ENCODE peak calls at places on chromosome 2, in six cellular contexts. J is mucosa of descending colon, N is ovary, K is psoas muscle, M is upper lobe of right lung, Z is A549. Y is an unnamed sample. For H3K4me1, the result is how much of the 10 kb centered on the place peaks cover.

GRCh38 chr2:24565537-24565936 is 74.5 kb downstream of the NCOA1 start:
- DNase-seq in Z (no peak), N (no peak), M (no peak), J (no peak), K (no peak), Y (no peak)

GRCh38 chr2:55718165-55719008 is 24.7 kb upstream of the PNPT1 start:
- DNase-seq in M (no peak), Z (peak), J (no peak), N (peak), K (no peak), Y (peak)

GRCh38 chr2:173991857-173992588 is 26.9 kb upstream of the SP3 start:
- DNase-seq in K (peak), Z (no peak), J (peak), N (no peak), M (no peak), Y (no peak)

GRCh38 chr2:47177042-47177565 is 22.0 kb upstream of the STPG4 start:
- DNase-seq in M (no peak), J (no peak), N (no peak), Z (no peak), K (no peak), Y (no peak)

GRCh38 chr2:7014201-7014640 is 97.0 kb downstream of the RNF144A start:
- DNase-seq in M (no peak), K (no peak), N (no peak), Z (no peak), J (no peak), Y (peak)

GRCh38 chr2:79993144-79993543 is 311.4 kb downstream of the LRRTM1 start:
- DNase-seq in M (no peak), J (no peak), N (no peak), K (no peak), Z (no peak), Y (peak)

GRCh38 chr2:100959225-100959880 is 42.7 kb upstream of the RPL31 start:
- DNase-seq in Z (no peak), J (no peak), M (no peak), N (no peak), K (no peak), Y (peak)

GRCh38 chr2:41378420-41378819 is 669.4 kb upstream of the PKDCC start:
- DNase-seq in J (no peak), K (peak), Z (no peak), N (no peak), M (no peak), Y (no peak)

GRCh38 chr2:223759569-223760430 is 77.6 kb downstream of the AP1S3 start:
- DNase-seq in Z (peak), K (no peak), N (no peak), J (no peak), M (no peak), Y (peak)

GRCh38 chr2:120802161-120802560 is 66.5 kb downstream of the GLI2 start:
- DNase-seq in K (no peak), M (no peak), Z (no peak), N (peak), J (no peak), Y (peak)

GRCh38 chr2:23386422-23387220 is 1.6 kb downstream of the KLHL29 start:
- DNase-seq in N (peak), M (peak), K (peak), Z (peak), J (peak), Y (peak)

GRCh38 chr2:53751728-53752127 is 15.9 kb upstream of the CHAC2 start:
- DNase-seq in Z (no peak), M (no peak), J (no peak), K (no peak), N (no peak), Y (peak)

GRCh38 chr2:158926478-158926948 is 41.9 kb upstream of the TANC1 start:
- DNase-seq in M (no peak), J (no peak), K (no peak), Z (no peak), N (no peak), Y (peak)

GRCh38 chr2:199148076-199148845 is 309.5 kb downstream of the SATB2 start:
- DNase-seq in M (no peak), K (no peak), J (no peak), N (no peak), Z (no peak), Y (no peak)

GRCh38 chr2:96927420-96928171 is 57.7 kb upstream of the SEMA4C start:
- DNase-seq in N (no peak), J (peak), K (peak), Z (no peak), M (peak), Y (peak)

GRCh38 chr2:166197446-166197845 is 69.6 kb upstream of the SCN1A start:
- DNase-seq in N (no peak), Z (no peak), K (no peak), J (no peak), M (no peak), Y (peak)

GRCh38 chr2:222893716-222894115 is 32.9 kb downstream of the ACSL3 start:
- DNase-seq in K (no peak), Z (no peak), J (no peak), N (no peak), M (no peak), Y (no peak)

GRCh38 chr2:133411857-133412256 is 156.4 kb downstream of the NCKAP5 start:
- DNase-seq in Z (no peak), J (no peak), M (no peak), K (no peak), N (no peak), Y (no peak)

GRCh38 chr2:101809656-101810055 is 112.1 kb downstream of the MAP4K4 start:
- DNase-seq in M (no peak), J (no peak), K (no peak), N (no peak), Z (no peak), Y (no peak)

GRCh38 chr2:27264253-27264752 is 1.5 kb upstream of the SLC30A3 start:
- DNase-seq in M (no peak), Z (no peak), J (no peak), N (no peak), K (no peak), Y (no peak)

GRCh38 chr2:46983065-46983801 is 67.6 kb upstream of the MCFD2 start:
- DNase-seq in J (no peak), N (no peak), M (no peak), K (no peak), Z (no peak), Y (peak)

GRCh38 chr2:134173338-134174016 is 80.4 kb upstream of the MGAT5 start:
- DNase-seq in J (no peak), N (no peak), Z (no peak), M (no peak), K (no peak), Y (no peak)

GRCh38 chr2:2542966-2543555 is 212.0 kb upstream of the MYT1L start:
- DNase-seq in K (no peak), M (no peak), Z (no peak), N (no peak), J (no peak), Y (no peak)

GRCh38 chr2:157971702-157972101 is 95.6 kb upstream of the ACVR1 start:
- DNase-seq in Z (no peak), K (no peak), J (no peak), M (no peak), N (no peak), Y (no peak)

GRCh38 chr2:184769038-184769437 is 170.7 kb downstream of the ZNF804A start:
- DNase-seq in Z (no peak), J (no peak), N (no peak), K (no peak), M (no peak), Y (peak)

GRCh38 chr2:235542728-235543125 is 48.9 kb downstream of the AGAP1 start:
- DNase-seq in M (no peak), N (no peak), K (no peak), Z (no peak), J (no peak), Y (no peak)

GRCh38 chr2:190535119-190535439 is 557 bp upstream of the NEMP2 start:
- DNase-seq in K (no peak), J (no peak), M (no peak), Z (no peak), N (no peak), Y (no peak)

GRCh38 chr2:175964195-175964594 is 37.9 kb downstream of the LNPK start:
- DNase-seq in N (no peak), M (no peak), Z (no peak), J (no peak), K (no peak), Y (no peak)

GRCh38 chr2:8252997-8253694 is 428.7 kb upstream of the ID2 start:
- DNase-seq in M (no peak), J (no peak), Z (no peak), N (no peak), K (peak), Y (no peak)

GRCh38 chr2:44100351-44100750 is 68.3 kb upstream of the PPM1B start:
- DNase-seq in K (peak), N (peak), Z (peak), M (no peak), J (peak), Y (peak)

GRCh38 chr2:226554726-226555125 is 244.9 kb downstream of the IRS1 start:
- DNase-seq in M (no peak), K (no peak), N (no peak), Z (no peak), J (no peak), Y (no peak)

GRCh38 chr2:136056077-136056688 is 61.8 kb downstream of the CXCR4 start:
- DNase-seq in K (no peak), N (no peak), J (no peak), Z (no peak), M (no peak), Y (no peak)

GRCh38 chr2:136057802-136058140 is 60.2 kb downstream of the CXCR4 start:
- DNase-seq in K (no peak), M (no peak), N (no peak), Z (no peak), J (no peak), Y (no peak)

GRCh38 chr2:136058951-136059530 is 58.9 kb downstream of the CXCR4 start:
- DNase-seq in K (no peak), Z (no peak), N (no peak), J (no peak), M (no peak), Y (no peak)

GRCh38 chr2:136057023-136057801 is 60.7 kb downstream of the CXCR4 start:
- DNase-seq in J (no peak), Z (no peak), N (no peak), K (no peak), M (no peak), Y (no peak)

DNA sequence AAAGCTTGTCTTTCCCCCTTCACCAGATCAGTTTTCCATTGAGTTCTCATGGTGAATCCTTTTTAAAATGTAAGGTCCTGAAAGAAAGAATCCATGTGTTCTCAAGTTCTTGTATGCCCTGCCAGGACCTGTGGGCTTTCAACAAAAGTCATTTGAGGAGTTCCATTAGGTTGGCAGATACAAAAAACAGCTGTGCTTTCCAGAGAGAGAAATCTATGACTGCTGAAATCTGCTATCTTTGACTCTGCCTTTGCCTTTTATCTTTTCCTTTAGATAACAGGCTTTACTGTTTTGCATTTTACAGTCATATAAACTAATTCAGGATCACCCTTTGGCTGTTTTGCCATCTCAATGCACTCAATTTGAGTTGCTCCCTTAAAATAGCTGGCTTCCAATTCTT is 59.7 kb downstream of the CXCR4 start:
- DNase-seq in J (no peak), N (no peak), Z (no peak), M (no peak), K (no peak), Y (no peak)
- H3K4me1 ChIP-seq in J (under half), N (under half), Z (under half), M (under half), K (under half), Y (under half)

GRCh38 chr2:108918941-108919341 is 70.1 kb downstream of the EDAR start:
- DNase-seq in K (no peak), M (peak), Z (no peak), J (no peak), N (no peak), Y (no peak)

GRCh38 chr2:108920686-108921085 is 68.3 kb downstream of the EDAR start:
- DNase-seq in K (no peak), M (no peak), J (no peak), N (no peak), Z (no peak), Y (no peak)

GRCh38 chr2:108918156-108918845 is 70.7 kb downstream of the EDAR start:
- DNase-seq in N (no peak), M (peak), J (no peak), Z (no peak), K (no peak), Y (no peak)

GRCh38 chr2:108921096-108922030 is 67.7 kb downstream of the EDAR start:
- DNase-seq in N (no peak), Z (no peak), J (no peak), K (no peak), M (peak), Y (no peak)

GRCh38 chr2:108919571-108920373 is 69.2 kb downstream of the EDAR start:
- DNase-seq in K (no peak), Z (no peak), M (peak), J (no peak), N (no peak), Y (no peak)
- H3K4me1 ChIP-seq in K (under half), Z (under half), M (under half), J (under half), N (under half), Y (under half)

GRCh38 chr2:20496477-20496876 is 49.6 kb downstream of the RHOB start:
- DNase-seq in N (no peak), M (no peak), J (no peak), K (no peak), Z (no peak), Y (no peak)
- H3K4me1 ChIP-seq in N (under half), M (under half), J (under half), K (under half), Z (under half), Y (under half)

GRCh38 chr2:36582556-36583350 is 15.2 kb downstream of the FEZ2 start:
- DNase-seq in J (no peak), N (no peak), M (no peak), Z (no peak), K (no peak), Y (no peak)

GRCh38 chr2:36587556-36587955 is 10.4 kb downstream of the FEZ2 start:
- DNase-seq in Z (no peak), N (no peak), K (no peak), M (no peak), J (no peak), Y (no peak)

GRCh38 chr2:36587091-36587490 is 10.9 kb downstream of the FEZ2 start:
- DNase-seq in K (no peak), N (no peak), M (no peak), J (no peak), Z (no peak), Y (no peak)

GRCh38 chr2:36586672-36587071 is 11.3 kb downstream of the FEZ2 start:
- DNase-seq in J (no peak), K (no peak), N (no peak), Z (no peak), M (no peak), Y (no peak)

GRCh38 chr2:36584148-36584794 is 13.7 kb downstream of the FEZ2 start:
- DNase-seq in M (no peak), J (no peak), Z (no peak), N (no peak), K (no peak), Y (no peak)
- H3K4me1 ChIP-seq in M (under half), J (under half), Z (under half), N (under half), K (half or more), Y (under half)